ENCODE peak calls at places on chromosomes 6 and 20, in ten cellular contexts. B is testis, O is Peyer's patch, Z is sigmoid colon, K is right lobe of liver, A is A549, T is transverse colon, H is esophagus muscularis mucosa, X is body of pancreas, L is prostate gland. C is an unnamed sample. For H3K4me1, the result is how much of the 10 kb centered on the place peaks cover.

GRCh38 chr6:37110455-37111155 is 59.3 kb upstream of the PIM1 start:
- DNase-seq in B (no peak), O (no peak), Z (no peak), K (no peak), A (no peak), T (no peak), H (no peak), X (no peak), L (no peak), C (no peak)

GRCh38 chr6:89122625-89123024 is 4.8 kb upstream of the SRSF12 start:
- DNase-seq in B (no peak), O (no peak), Z (no peak), K (no peak), A (no peak), T (no peak), H (no peak), X (no peak), L (no peak), C (no peak)

GRCh38 chr6:126633362-126633761 is 293.4 kb downstream of the CENPW start:
- DNase-seq in B (no peak), O (no peak), Z (no peak), K (no peak), A (no peak), T (no peak), H (no peak), X (no peak), L (no peak), C (no peak)

GRCh38 chr20:46999821-47000465 is 105.3 kb downstream of the EYA2 start:
- DNase-seq in B (no peak), O (no peak), Z (no peak), K (no peak), A (no peak), T (no peak), H (no peak), X (no peak), L (no peak), C (no peak)

GRCh38 chr20:41249781-41250281 is 67.7 kb downstream of the ZHX3 start:
- DNase-seq in B (no peak), O (no peak), Z (peak), K (no peak), A (no peak), T (no peak), H (no peak), X (no peak), L (no peak), C (peak)

GRCh38 chr6:27966044-27966443 is 9.0 kb downstream of the OR2B6 start:
- DNase-seq in B (no peak), O (no peak), Z (no peak), K (no peak), A (no peak), T (no peak), H (no peak), X (no peak), L (no peak), C (no peak)

GRCh38 chr6:6843057-6843627 is 254.6 kb downstream of the LY86 start:
- DNase-seq in B (no peak), O (no peak), Z (no peak), K (no peak), A (peak), T (no peak), H (no peak), X (no peak), L (no peak), C (no peak)

GRCh38 chr6:79170915-79171314 is 63.6 kb downstream of the HMGN3 start:
- DNase-seq in B (no peak), O (no peak), Z (no peak), K (no peak), A (no peak), T (no peak), H (no peak), X (no peak), L (peak), C (no peak)

GRCh38 chr6:112956696-112957525 is 609.8 kb downstream of the RFPL4B start:
- DNase-seq in B (no peak), O (no peak), Z (no peak), K (no peak), A (no peak), T (no peak), H (no peak), X (no peak), L (no peak), C (peak)

GRCh38 chr6:149065658-149066556 is 251.6 kb upstream of the TAB2 start:
- DNase-seq in B (no peak), O (peak), Z (no peak), K (no peak), A (no peak), T (no peak), H (no peak), X (no peak), L (no peak), C (no peak)

GRCh38 chr20:10671850-10672578 is 1.8 kb downstream of the JAG1 start:
- DNase-seq in B (peak), O (no peak), Z (peak), K (peak), A (no peak), T (peak), H (no peak), X (peak), L (peak), C (peak)

GRCh38 chr20:35146299-35146921 is 726 bp downstream of the EDEM2 start:
- DNase-seq in B (peak), O (peak), Z (no peak), K (peak), A (peak), T (no peak), H (no peak), X (peak), L (no peak), C (no peak)

GRCh38 chr6:69791065-69791471 is 5.7 kb downstream of the LMBRD1 start:
- DNase-seq in B (no peak), O (no peak), Z (no peak), K (no peak), A (no peak), T (no peak), H (no peak), X (peak), L (no peak), C (no peak)

GRCh38 chr6:7633361-7633760 is 43.4 kb downstream of the SNRNP48 start:
- DNase-seq in B (no peak), O (no peak), Z (no peak), K (no peak), A (no peak), T (no peak), H (no peak), X (no peak), L (no peak), C (no peak)

GRCh38 chr6:128118401-128118800 is 217.5 kb upstream of the THEMIS start:
- DNase-seq in B (no peak), O (no peak), Z (no peak), K (no peak), A (no peak), T (no peak), H (no peak), X (no peak), L (no peak), C (no peak)

GRCh38 chr20:14288341-14289330 is 48.8 kb downstream of the FLRT3 start:
- DNase-seq in B (no peak), O (no peak), Z (no peak), K (no peak), A (peak), T (no peak), H (no peak), X (no peak), L (no peak), C (no peak)

GRCh38 chr6:121485359-121485809 is 49.9 kb downstream of the GJA1 start:
- DNase-seq in B (no peak), O (no peak), Z (no peak), K (no peak), A (no peak), T (no peak), H (no peak), X (no peak), L (no peak), C (no peak)

GRCh38 chr6:52834481-52834880 is 6.1 kb downstream of the GSTA5 start:
- DNase-seq in B (no peak), O (no peak), Z (no peak), K (no peak), A (no peak), T (no peak), H (no peak), X (no peak), L (no peak), C (no peak)

GRCh38 chr6:141388666-141389065 is 744.1 kb upstream of the GJE1 start:
- DNase-seq in B (no peak), O (no peak), Z (no peak), K (no peak), A (no peak), T (no peak), H (no peak), X (no peak), L (no peak), C (no peak)

GRCh38 chr20:19996970-19997369 is 20.2 kb upstream of the NAA20 start:
- DNase-seq in B (no peak), O (no peak), Z (no peak), K (no peak), A (no peak), T (no peak), H (no peak), X (no peak), L (peak), C (no peak)

GRCh38 chr20:58078741-58079522 is 149.5 kb downstream of the ANKRD60 start:
- DNase-seq in B (peak), O (no peak), Z (no peak), K (no peak), A (no peak), T (no peak), H (peak), X (no peak), L (peak), C (no peak)

GRCh38 chr20:59003836-59004492 is 3.1 kb downstream of the CTSZ start:
- DNase-seq in B (no peak), O (peak), Z (peak), K (no peak), A (no peak), T (no peak), H (no peak), X (no peak), L (no peak), C (no peak)

GRCh38 chr6:156804402-156804801 is 27.2 kb downstream of the ARID1B start:
- DNase-seq in B (no peak), O (no peak), Z (no peak), K (no peak), A (no peak), T (no peak), H (no peak), X (no peak), L (no peak), C (no peak)

GRCh38 chr6:2536451-2536850 is 214.3 kb downstream of the MYLK4 start:
- DNase-seq in B (no peak), O (no peak), Z (no peak), K (no peak), A (no peak), T (no peak), H (no peak), X (no peak), L (no peak), C (no peak)

GRCh38 chr6:9502991-9503761 is 911.7 kb downstream of the TFAP2A start:
- DNase-seq in B (no peak), O (no peak), Z (no peak), K (no peak), A (no peak), T (no peak), H (no peak), X (no peak), L (no peak), C (no peak)

GRCh38 chr6:30683980-30684338 is 2.5 kb downstream of the PPP1R18 start:
- DNase-seq in B (no peak), O (no peak), Z (no peak), K (no peak), A (no peak), T (no peak), H (no peak), X (no peak), L (no peak), C (no peak)

GRCh38 chr6:30682181-30683117 is 4.0 kb downstream of the PPP1R18 start:
- DNase-seq in B (peak), O (peak), Z (peak), K (peak), A (peak), T (peak), H (peak), X (peak), L (no peak), C (peak)

GRCh38 chr6:30684386-30685156 is 1.9 kb downstream of the PPP1R18 start:
- DNase-seq in B (no peak), O (peak), Z (peak), K (peak), A (no peak), T (peak), H (no peak), X (no peak), L (no peak), C (peak)

GRCh38 chr6:30681696-30682180 is 4.7 kb downstream of the PPP1R18 start:
- DNase-seq in B (no peak), O (no peak), Z (no peak), K (no peak), A (no peak), T (no peak), H (no peak), X (no peak), L (no peak), C (no peak)

DNA sequence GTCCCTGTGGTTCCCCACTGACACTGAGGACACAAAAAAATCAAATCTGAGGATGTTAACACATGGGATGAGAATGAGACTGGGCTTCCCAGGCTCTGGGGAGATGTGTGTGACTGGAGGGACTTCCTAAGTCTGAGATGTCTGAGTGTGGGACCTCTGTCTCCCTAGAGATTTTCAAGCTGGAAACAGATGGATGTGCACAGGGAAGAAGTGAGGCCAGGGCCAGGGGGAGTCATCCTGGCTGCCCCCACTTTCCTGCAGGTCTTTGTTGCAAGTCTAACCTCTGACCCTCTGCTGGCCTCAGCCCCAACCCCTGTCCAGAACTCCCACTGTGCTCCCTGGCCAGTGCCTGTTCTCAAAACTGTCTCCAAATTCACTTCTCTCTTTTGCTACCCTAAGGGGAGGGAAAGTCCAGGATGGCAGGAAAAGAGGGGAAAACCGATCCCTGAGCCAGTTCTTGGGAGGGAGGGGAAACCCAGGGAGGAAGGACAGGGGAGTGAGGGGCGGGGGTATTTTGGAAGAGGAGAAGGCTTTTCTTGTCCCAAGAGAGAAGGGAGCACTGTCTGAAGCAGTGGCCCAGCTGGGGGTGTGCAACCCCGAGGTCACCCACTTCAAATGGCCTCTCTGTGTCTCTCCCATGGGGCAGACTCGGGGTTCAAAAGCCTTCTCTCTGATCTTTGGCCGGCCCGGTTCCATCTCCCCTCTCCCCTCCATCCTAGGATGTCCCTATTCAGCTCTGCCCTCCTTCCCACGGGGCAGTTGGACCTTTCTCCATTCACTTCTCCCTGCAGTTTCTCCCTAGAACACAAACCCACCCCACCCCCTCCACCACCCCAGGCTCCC is 3.1 kb downstream of the PPP1R18 start:
- DNase-seq in B (no peak), O (no peak), Z (peak), K (peak), A (no peak), T (no peak), H (no peak), X (no peak), L (no peak), C (no peak)
- H3K4me1 ChIP-seq in B (under half), O (under half), Z (under half), K (under half), A (half or more), T (half or more), H (half or more), X (half or more), L (under half), C (half or more)

GRCh38 chr6:84095156-84095555 is 61.6 kb downstream of the MRAP2 start:
- DNase-seq in B (no peak), O (no peak), Z (no peak), K (no peak), A (no peak), T (no peak), H (no peak), X (no peak), L (no peak), C (no peak)

GRCh38 chr6:84089552-84089951 is 56.0 kb downstream of the MRAP2 start:
- DNase-seq in B (peak), O (no peak), Z (no peak), K (no peak), A (no peak), T (no peak), H (no peak), X (no peak), L (no peak), C (no peak)

GRCh38 chr6:84089081-84089480 is 55.5 kb downstream of the MRAP2 start:
- DNase-seq in B (peak), O (no peak), Z (no peak), K (no peak), A (no peak), T (no peak), H (no peak), X (no peak), L (no peak), C (no peak)

GRCh38 chr6:84093405-84094049 is 60.0 kb downstream of the MRAP2 start:
- DNase-seq in B (no peak), O (no peak), Z (no peak), K (no peak), A (no peak), T (no peak), H (no peak), X (no peak), L (no peak), C (no peak)

DNA sequence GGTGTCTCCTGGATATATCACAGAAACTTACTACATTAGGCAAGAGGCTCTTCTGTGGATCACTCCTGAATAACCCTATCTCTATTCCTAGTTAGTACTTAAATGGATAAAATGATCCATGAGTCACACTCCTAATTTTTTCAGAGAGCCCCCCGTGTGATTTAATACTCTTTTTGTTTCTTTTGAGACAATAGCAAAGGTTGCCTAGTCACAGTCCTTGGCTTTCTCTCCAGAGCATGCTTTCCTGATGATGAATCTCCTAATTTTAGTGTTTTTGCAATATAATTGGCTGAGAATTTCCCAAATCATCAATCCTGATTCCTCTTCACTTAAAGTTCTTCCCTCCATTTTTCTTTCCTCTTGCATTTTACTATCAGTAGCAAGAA is 60.5 kb downstream of the MRAP2 start:
- DNase-seq in B (no peak), O (no peak), Z (no peak), K (no peak), A (no peak), T (no peak), H (no peak), X (no peak), L (no peak), C (no peak)
- TF ChIP-seq CTCF in B (no peak), O (no peak), Z (no peak), K (no peak), A (no peak), T (no peak), H (no peak), X (no peak), L (no peak), C (no peak)

GRCh38 chr20:23147964-23148720 is 62.0 kb upstream of the CD93 start:
- DNase-seq in B (no peak), O (no peak), Z (peak), K (no peak), A (peak), T (no peak), H (no peak), X (no peak), L (no peak), C (no peak)
- TF ChIP-seq POLR2A in B (no peak), O (no peak), Z (no peak), K (peak), A (no peak), T (peak), H (peak), X (no peak), L (no peak), C (peak)

GRCh38 chr6:144894240-144894639 is 609.1 kb downstream of the UTRN start:
- DNase-seq in B (no peak), O (no peak), Z (no peak), K (no peak), A (no peak), T (no peak), H (no peak), X (no peak), L (no peak), C (no peak)

GRCh38 chr6:144895890-144896289 is 610.8 kb downstream of the UTRN start:
- DNase-seq in B (no peak), O (no peak), Z (no peak), K (no peak), A (no peak), T (no peak), H (no peak), X (no peak), L (no peak), C (no peak)

GRCh38 chr6:144895313-144895712 is 610.2 kb downstream of the UTRN start:
- DNase-seq in B (no peak), O (no peak), Z (no peak), K (no peak), A (no peak), T (no peak), H (no peak), X (no peak), L (no peak), C (no peak)

GRCh38 chr6:144896296-144896695 is 611.2 kb downstream of the UTRN start:
- DNase-seq in B (no peak), O (no peak), Z (no peak), K (no peak), A (no peak), T (no peak), H (no peak), X (no peak), L (no peak), C (no peak)

DNA sequence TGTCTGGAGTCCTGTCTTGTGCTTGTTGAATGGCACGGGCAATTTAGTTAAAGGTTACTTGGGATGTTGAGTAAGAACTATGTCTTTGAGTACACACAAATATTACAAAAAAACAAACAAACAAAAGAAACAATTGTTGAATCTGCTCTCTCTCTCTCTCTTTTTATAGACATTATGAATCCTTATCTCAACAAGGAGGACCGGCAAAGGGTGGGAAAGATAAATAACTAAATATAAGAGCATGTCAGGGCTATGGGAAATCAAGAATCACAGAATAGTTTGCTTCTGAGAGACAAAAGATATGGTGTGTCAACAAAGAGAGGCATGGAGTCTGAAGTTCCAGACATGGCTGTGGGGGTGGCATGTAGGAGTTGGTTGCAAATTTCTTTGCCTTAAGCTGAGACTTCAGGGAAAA is 608.6 kb downstream of the UTRN start:
- DNase-seq in B (no peak), O (no peak), Z (no peak), K (no peak), A (no peak), T (no peak), H (no peak), X (no peak), L (no peak), C (no peak)
- H3K4me1 ChIP-seq in B (under half), O (under half), Z (under half), K (under half), A (under half), T (under half), H (under half), X (under half), L (under half), C (under half)

GRCh38 chr20:49346682-49347081 is 68.8 kb upstream of the ZNFX1 start:
- DNase-seq in B (no peak), O (no peak), Z (no peak), K (no peak), A (no peak), T (no peak), H (no peak), X (no peak), L (no peak), C (no peak)
- TF ChIP-seq CTCF in B (no peak), O (no peak), Z (no peak), K (no peak), A (no peak), T (no peak), H (no peak), X (no peak), L (no peak), C (no peak)

GRCh38 chr20:62805711-62806382 is 1.2 kb downstream of the OGFR start:
- DNase-seq in B (no peak), O (no peak), Z (no peak), K (peak), A (no peak), T (no peak), H (no peak), X (peak), L (no peak), C (peak)
- TF ChIP-seq POLR2A in B (no peak), O (no peak), Z (no peak), K (peak), A (no peak), T (no peak), H (no peak), X (no peak), L (no peak), C (no peak)